ENCODE peak calls at places on chromosomes 4 and X, in five cellular contexts. One of them, this sample, is unnamed.

GRCh38 chrX:116872931-116873330 is 410.2 kb upstream of the CT83 start:
- DNase-seq in H1: no peak
- DNase-seq in trophoblast cell: peak; percentile 43
- DNase-seq in neuronal stem cell: no peak
- DNase-seq in IMR-90: no peak
- DNase-seq in this sample: no peak

GRCh38 chr4:155392486-155393184 is 15.9 kb upstream of the MAP9 start:
- DNase-seq in trophoblast cell: peak; percentile 68
- DNase-seq in IMR-90: peak; percentile 84
- DNase-seq in neuronal stem cell: no peak
- DNase-seq in H1: no peak
- DNase-seq in this sample: no peak

GRCh38 chrX:47204970-47205369 is 11.3 kb downstream of the UBA1 start:
- DNase-seq in IMR-90: no peak
- DNase-seq in trophoblast cell: no peak
- DNase-seq in H1: no peak
- DNase-seq in neuronal stem cell: no peak
- DNase-seq in this sample: no peak

GRCh38 chr4:67106846-67107467 is 438.3 kb downstream of the CENPC start:
- DNase-seq in trophoblast cell: no peak
- DNase-seq in IMR-90: no peak
- DNase-seq in neuronal stem cell: no peak
- DNase-seq in H1: no peak
- DNase-seq in this sample: no peak

GRCh38 chr4:138981930-138982390 is 33.6 kb upstream of the NOCT start:
- DNase-seq in IMR-90: peak; percentile 74
- DNase-seq in neuronal stem cell: no peak
- DNase-seq in H1: peak; percentile 19
- DNase-seq in trophoblast cell: peak; percentile 89
- DNase-seq in this sample: peak; percentile 31

GRCh38 chrX:153708415-153708814 is 15.8 kb downstream of the BCAP31 start:
- DNase-seq in neuronal stem cell: no peak
- DNase-seq in IMR-90: peak; percentile 79
- DNase-seq in trophoblast cell: peak; percentile 88
- DNase-seq in H1: peak; percentile 67
- DNase-seq in this sample: peak; percentile 78

GRCh38 chrX:26352891-26353430 is 137.0 kb downstream of the MAGEB5 start:
- DNase-seq in neuronal stem cell: no peak
- DNase-seq in IMR-90: no peak
- DNase-seq in trophoblast cell: no peak
- DNase-seq in H1: no peak
- DNase-seq in this sample: no peak

GRCh38 chrX:12401252-12401651 is 263.0 kb downstream of the FRMPD4 start:
- DNase-seq in IMR-90: no peak
- DNase-seq in trophoblast cell: no peak
- DNase-seq in H1: no peak
- DNase-seq in neuronal stem cell: no peak
- DNase-seq in this sample: no peak

GRCh38 chr4:25014965-25015506 is 15.7 kb downstream of the LGI2 start:
- DNase-seq in IMR-90: no peak
- DNase-seq in H1: no peak
- DNase-seq in trophoblast cell: no peak
- DNase-seq in neuronal stem cell: no peak
- DNase-seq in this sample: no peak

DNA sequence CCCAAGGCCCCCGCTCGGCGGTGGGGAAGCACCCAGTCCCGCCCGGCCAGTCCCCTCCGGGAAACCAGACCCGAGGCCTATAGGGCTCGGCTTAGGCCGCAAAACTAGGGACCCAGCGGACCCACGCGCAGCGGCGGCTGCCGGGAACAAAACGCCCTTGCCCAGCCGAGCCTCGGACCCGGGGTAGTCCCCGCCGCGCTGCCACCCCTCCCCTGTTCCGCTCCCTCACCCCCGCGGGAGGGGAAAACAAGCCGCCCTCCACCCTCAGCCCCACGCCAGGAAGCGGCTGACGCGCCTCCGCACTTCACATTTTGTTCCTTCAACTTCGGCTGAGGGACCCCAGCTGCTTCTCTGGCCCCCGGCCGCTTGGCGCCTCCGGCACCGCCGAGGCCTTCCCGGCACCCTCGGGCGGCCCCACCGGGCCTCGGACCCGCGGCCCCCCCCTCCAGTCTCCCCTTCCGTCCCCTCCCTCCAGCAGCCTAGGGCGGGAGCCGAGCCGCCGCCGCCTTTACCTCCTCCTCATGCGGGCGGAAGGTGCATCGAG is 694 bp downstream of the PDS5A start:
- DNase-seq in H1: no peak
- DNase-seq in IMR-90: no peak
- DNase-seq in trophoblast cell: no peak
- DNase-seq in neuronal stem cell: peak; percentile 23
- DNase-seq in this sample: peak; percentile 33
- H3K14ac ChIP-seq in H1: no peak overlapping the region
- H3K14ac ChIP-seq in IMR-90: no peak overlapping the region
- H3K14ac ChIP-seq in trophoblast cell: peak overlapping the region; percentile 68
- H3K14ac ChIP-seq in neuronal stem cell: peak overlapping the region; percentile 71
- H3K14ac ChIP-seq in this sample: peak overlapping the region; percentile 94

DNA sequence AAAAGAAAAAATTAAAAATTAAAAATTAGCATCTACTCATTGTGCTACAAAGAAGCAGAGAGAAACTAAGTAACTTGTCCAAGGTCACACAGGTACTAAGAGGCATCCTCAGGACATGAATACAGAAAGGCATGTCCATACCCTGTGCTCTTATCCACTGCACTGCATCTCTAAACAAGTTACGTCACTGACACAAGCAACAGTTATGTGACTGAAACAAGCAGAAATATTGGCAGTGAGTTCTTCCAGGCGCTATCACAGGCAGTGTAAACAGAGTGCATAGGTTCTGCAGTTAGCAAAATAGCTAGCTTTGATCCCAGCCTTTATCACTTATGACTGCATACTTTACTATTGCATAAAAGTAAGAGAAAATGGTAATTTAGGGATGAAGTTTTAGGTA is 7.9 kb downstream of the VEGFC start:
- DNase-seq in neuronal stem cell: no peak
- DNase-seq in trophoblast cell: no peak
- DNase-seq in IMR-90: peak; percentile 66
- DNase-seq in H1: no peak
- DNase-seq in this sample: no peak
- H3K27ac ChIP-seq in neuronal stem cell: no peak overlapping the region
- H3K27ac ChIP-seq in trophoblast cell: no peak overlapping the region
- H3K27ac ChIP-seq in IMR-90: no peak overlapping the region
- H3K27ac ChIP-seq in H1: no peak overlapping the region
- H3K27ac ChIP-seq in this sample: no peak overlapping the region

DNA sequence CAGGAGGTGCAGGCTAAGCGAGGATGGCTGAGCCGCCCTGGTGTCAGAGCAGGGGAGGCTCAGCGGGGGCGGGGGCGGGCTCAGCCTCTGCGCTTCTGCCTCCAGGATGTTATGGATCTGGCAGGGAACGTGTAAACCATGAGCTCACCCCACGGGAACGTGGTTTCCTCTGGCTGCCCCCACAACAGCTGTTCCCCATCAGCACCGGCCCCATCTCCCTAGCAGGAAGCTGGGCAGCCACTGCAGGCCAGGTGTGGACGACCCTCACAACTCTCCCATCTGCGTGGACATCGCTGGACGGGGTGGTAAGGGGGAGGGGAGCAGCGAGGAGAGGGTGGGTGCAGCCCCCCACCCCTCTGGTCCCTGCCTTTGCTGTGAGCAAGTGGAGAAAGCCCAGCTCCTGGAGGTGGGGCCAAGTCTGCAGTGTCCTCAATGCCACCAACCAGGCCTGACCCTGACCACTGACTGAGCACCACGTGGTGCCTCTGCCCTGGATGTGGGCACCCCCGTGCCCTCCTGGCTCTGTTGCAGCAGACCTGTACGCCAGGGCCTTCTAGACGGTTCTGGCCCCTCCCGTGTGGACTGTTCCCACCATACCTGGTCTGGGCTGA is 28.1 kb upstream of the SPON2 start:
- DNase-seq in H1: no peak
- DNase-seq in IMR-90: peak; percentile 95
- DNase-seq in trophoblast cell: no peak
- DNase-seq in neuronal stem cell: no peak
- DNase-seq in this sample: peak; percentile 22
- H3K14ac ChIP-seq in H1: no peak overlapping the region
- H3K14ac ChIP-seq in IMR-90: peak overlapping the region; percentile 99
- H3K14ac ChIP-seq in trophoblast cell: no peak overlapping the region
- H3K14ac ChIP-seq in neuronal stem cell: no peak overlapping the region
- H3K14ac ChIP-seq in this sample: no peak overlapping the region

DNA sequence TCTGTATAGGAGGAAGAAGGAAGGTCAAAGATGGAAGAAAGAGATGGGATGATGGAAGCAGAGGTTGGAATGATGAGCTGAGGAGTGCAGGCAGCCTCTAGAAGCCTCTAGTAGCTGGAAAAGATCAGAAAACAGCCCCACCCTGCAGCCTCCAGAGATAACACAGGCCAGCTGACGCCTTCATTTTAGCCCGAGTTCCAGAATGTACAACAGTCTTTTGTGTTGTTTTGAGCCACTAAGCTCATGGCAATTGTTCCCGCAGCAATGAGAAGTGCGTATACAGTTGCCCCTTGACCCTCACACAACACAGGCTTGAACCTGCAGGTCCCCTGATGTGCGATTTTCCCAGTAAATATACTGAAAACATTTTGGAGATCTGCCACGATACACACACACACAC is 72.0 kb downstream of the WFS1 start:
- DNase-seq in trophoblast cell: no peak
- DNase-seq in IMR-90: no peak
- DNase-seq in H1: no peak
- DNase-seq in neuronal stem cell: no peak
- DNase-seq in this sample: no peak
- H3K27ac ChIP-seq in trophoblast cell: no peak overlapping the region
- H3K27ac ChIP-seq in IMR-90: no peak overlapping the region
- H3K27ac ChIP-seq in H1: no peak overlapping the region
- H3K27ac ChIP-seq in neuronal stem cell: no peak overlapping the region
- H3K27ac ChIP-seq in this sample: no peak overlapping the region

GRCh38 chr4:38026138-38026740 is 66.0 kb downstream of the PTTG2 start:
- DNase-seq in IMR-90: no peak
- DNase-seq in trophoblast cell: no peak
- DNase-seq in H1: no peak
- DNase-seq in neuronal stem cell: no peak
- DNase-seq in this sample: no peak

GRCh38 chr4:38021751-38022150 is 61.6 kb downstream of the PTTG2 start:
- DNase-seq in H1: no peak
- DNase-seq in IMR-90: no peak
- DNase-seq in trophoblast cell: peak; percentile 96
- DNase-seq in neuronal stem cell: no peak
- DNase-seq in this sample: no peak

GRCh38 chr4:38025665-38026064 is 65.5 kb downstream of the PTTG2 start:
- DNase-seq in trophoblast cell: no peak
- DNase-seq in neuronal stem cell: no peak
- DNase-seq in IMR-90: no peak
- DNase-seq in H1: no peak
- DNase-seq in this sample: no peak

GRCh38 chr4:38023347-38024202 is 63.4 kb downstream of the PTTG2 start:
- DNase-seq in trophoblast cell: no peak
- DNase-seq in IMR-90: no peak
- DNase-seq in neuronal stem cell: no peak
- DNase-seq in H1: no peak
- DNase-seq in this sample: no peak

DNA sequence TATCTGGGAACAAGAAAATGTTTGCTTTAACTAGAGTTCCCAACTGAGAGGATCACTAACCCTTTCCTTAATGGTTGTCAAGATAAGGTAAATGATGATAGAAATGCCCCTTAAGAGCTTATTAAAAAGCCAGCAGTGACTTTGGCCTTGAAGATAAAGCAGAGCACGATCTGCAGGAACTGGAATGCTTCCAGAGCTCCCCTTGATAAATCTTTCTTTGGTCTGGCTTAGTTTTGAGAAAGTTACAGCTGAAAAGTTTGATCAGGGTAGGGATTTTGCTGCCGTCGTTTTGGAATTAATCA is 64.0 kb downstream of the PTTG2 start:
- DNase-seq in IMR-90: no peak
- DNase-seq in neuronal stem cell: no peak
- DNase-seq in H1: no peak
- DNase-seq in trophoblast cell: no peak
- DNase-seq in this sample: no peak
- H3K14ac ChIP-seq in IMR-90: no peak overlapping the region
- H3K14ac ChIP-seq in neuronal stem cell: no peak overlapping the region
- H3K14ac ChIP-seq in H1: no peak overlapping the region
- H3K14ac ChIP-seq in trophoblast cell: no peak overlapping the region
- H3K14ac ChIP-seq in this sample: no peak overlapping the region

GRCh38 chr4:102808009-102808408 is 19.3 kb downstream of the UBE2D3 start:
- DNase-seq in neuronal stem cell: no peak
- DNase-seq in trophoblast cell: no peak
- DNase-seq in H1: no peak
- DNase-seq in IMR-90: no peak
- DNase-seq in this sample: no peak

GRCh38 chr4:102807345-102807744 is 20.0 kb downstream of the UBE2D3 start:
- DNase-seq in trophoblast cell: no peak
- DNase-seq in neuronal stem cell: no peak
- DNase-seq in IMR-90: no peak
- DNase-seq in H1: no peak
- DNase-seq in this sample: no peak

GRCh38 chr4:102809691-102810090 is 17.7 kb downstream of the UBE2D3 start:
- DNase-seq in IMR-90: peak; percentile 62
- DNase-seq in H1: no peak
- DNase-seq in neuronal stem cell: no peak
- DNase-seq in trophoblast cell: no peak
- DNase-seq in this sample: no peak

GRCh38 chr4:102809190-102809589 is 18.2 kb downstream of the UBE2D3 start:
- DNase-seq in neuronal stem cell: no peak
- DNase-seq in H1: no peak
- DNase-seq in trophoblast cell: no peak
- DNase-seq in IMR-90: no peak
- DNase-seq in this sample: no peak
- H3K27ac ChIP-seq in neuronal stem cell: no peak overlapping the region
- H3K27ac ChIP-seq in H1: no peak overlapping the region
- H3K27ac ChIP-seq in trophoblast cell: no peak overlapping the region
- H3K27ac ChIP-seq in IMR-90: no peak overlapping the region
- H3K27ac ChIP-seq in this sample: no peak overlapping the region

DNA sequence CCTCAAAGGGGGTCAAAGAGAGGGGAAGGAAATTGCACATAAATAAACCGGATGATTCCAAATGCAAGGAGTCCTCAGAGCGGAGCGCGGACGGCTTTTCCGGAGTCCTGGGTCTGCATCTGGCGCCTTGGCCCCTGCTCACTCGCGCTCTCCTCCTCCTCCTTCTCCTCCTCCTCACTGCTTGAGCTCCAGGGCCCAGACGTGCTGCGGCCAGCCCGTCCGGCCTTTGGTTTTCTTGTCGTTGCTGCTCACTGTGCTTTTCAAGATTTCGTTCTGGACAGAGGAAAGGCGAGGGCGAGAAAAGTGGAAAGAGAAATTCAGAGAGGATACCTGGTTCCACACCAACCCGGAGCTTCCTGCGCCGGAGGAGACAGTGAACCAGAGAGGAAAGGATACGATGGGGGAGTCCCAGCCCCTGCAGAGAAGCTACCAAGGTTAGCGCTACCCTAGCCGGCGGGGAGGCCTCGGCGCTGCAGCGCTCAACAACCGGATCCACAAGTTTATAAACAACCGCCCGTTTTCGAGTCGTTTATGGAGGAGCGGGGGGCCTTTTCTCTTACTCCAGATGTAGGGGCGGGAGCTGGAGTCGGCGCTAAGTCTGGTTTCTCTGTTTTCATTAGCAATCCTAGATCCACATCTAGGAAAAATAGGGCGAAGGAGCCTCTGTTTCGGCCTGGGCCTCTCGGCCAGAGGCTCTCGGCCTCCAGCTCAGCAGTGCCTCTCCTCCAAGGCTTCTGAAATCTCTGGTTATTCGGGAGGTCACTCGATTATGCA is 2.7 kb downstream of the HAND2 start:
- DNase-seq in H1: peak; percentile 75
- DNase-seq in IMR-90: no peak
- DNase-seq in neuronal stem cell: no peak
- DNase-seq in trophoblast cell: no peak
- DNase-seq in this sample: peak; percentile 77
- H3K14ac ChIP-seq in H1: no peak overlapping the region
- H3K14ac ChIP-seq in IMR-90: no peak overlapping the region
- H3K14ac ChIP-seq in neuronal stem cell: no peak overlapping the region
- H3K14ac ChIP-seq in trophoblast cell: peak overlapping the region; percentile 33
- H3K14ac ChIP-seq in this sample: no peak overlapping the region

This sample was measured in H9.